ENCODE peak calls at places on chromosomes 7 and 10, in four cellular contexts. P is NB4, M is HCT116, F is heart left ventricle. Q is an unnamed sample.

GRCh38 chr10:127577376-127577775 is 28.3 kb downstream of the NPS start:
- DNase-seq in P (peak), M (no peak), F (no peak), Q (no peak)

GRCh38 chr7:50142421-50143113 is 49.5 kb upstream of the ZPBP start:
- DNase-seq in P (peak), M (peak), F (no peak), Q (peak)

GRCh38 chr10:19041176-19041575 is 7.4 kb upstream of the MALRD1 start:
- DNase-seq in P (no peak), M (no peak), F (no peak), Q (no peak)

GRCh38 chr7:155361363-155361680 is 63.6 kb downstream of the INSIG1 start:
- DNase-seq in P (peak), M (no peak), F (no peak), Q (no peak)

GRCh38 chr7:71239517-71239916 is 107.6 kb downstream of the GALNT17 start:
- DNase-seq in P (no peak), M (no peak), F (no peak), Q (no peak)

GRCh38 chr10:90871279-90871760 is 454 bp upstream of the RPP30 start:
- DNase-seq in P (peak), M (no peak), F (no peak), Q (no peak)

GRCh38 chr10:62560207-62560819 is 186.1 kb downstream of the ZNF365 start:
- DNase-seq in P (no peak), M (no peak), F (no peak), Q (no peak)

GRCh38 chr7:43520201-43520600 is 62.7 kb upstream of the STK17A start:
- DNase-seq in P (no peak), M (no peak), F (no peak), Q (no peak)

GRCh38 chr10:5890519-5890878 is 456 bp downstream of the FBH1 start:
- DNase-seq in P (peak), M (no peak), F (no peak), Q (no peak)

GRCh38 chr7:156515911-156516790 is 124.4 kb upstream of the RNF32 start:
- DNase-seq in P (no peak), M (no peak), F (no peak), Q (no peak)

GRCh38 chr10:61992683-61993629 is 91.5 kb downstream of the ARID5B start:
- DNase-seq in P (peak), M (no peak), F (no peak), Q (no peak)

GRCh38 chr7:149625339-149625946 is 127.8 kb upstream of the ZNF746 start:
- DNase-seq in P (peak), M (peak), F (peak), Q (peak)

GRCh38 chr10:5940807-5941218 is 36.5 kb downstream of the IL15RA start:
- DNase-seq in P (no peak), M (no peak), F (no peak), Q (no peak)

GRCh38 chr7:55365103-55365679 is at the start of gene LANCL2:
- DNase-seq in P (no peak), M (no peak), F (no peak), Q (no peak)

GRCh38 chr7:27145884-27146401 is 1.6 kb downstream of the HOXA6 start:
- DNase-seq in P (no peak), M (no peak), F (peak), Q (no peak)

GRCh38 chr7:138875794-138876193 is 77.8 kb upstream of the ATP6V0A4 start:
- DNase-seq in P (peak), M (no peak), F (no peak), Q (peak)

GRCh38 chr10:89575037-89575436 is 39.6 kb upstream of the SLC16A12 start:
- DNase-seq in P (no peak), M (no peak), F (no peak), Q (no peak)

GRCh38 chr10:20494474-20494873 is 402.6 kb downstream of the NEBL start:
- DNase-seq in P (no peak), M (no peak), F (no peak), Q (no peak)

GRCh38 chr10:63700209-63700934 is 179.2 kb downstream of the REEP3 start:
- DNase-seq in P (peak), M (peak), F (no peak), Q (peak)

GRCh38 chr10:58643029-58643428 is 130.4 kb downstream of the BICC1 start:
- DNase-seq in P (no peak), M (no peak), F (no peak), Q (no peak)

GRCh38 chr7:44060948-44061644 is 4.3 kb downstream of the PGAM2 start:
- DNase-seq in P (no peak), M (no peak), F (peak), Q (no peak)

GRCh38 chr7:22723642-22724041 is 3.4 kb upstream of the IL6 start:
- DNase-seq in P (no peak), M (no peak), F (no peak), Q (no peak)

GRCh38 chr10:48249763-48250351 is 24.6 kb downstream of the FRMPD2 start:
- DNase-seq in P (no peak), M (no peak), F (no peak), Q (no peak)

GRCh38 chr7:112462236-112462635 is 12.0 kb downstream of the IFRD1 start:
- DNase-seq in P (peak), M (no peak), F (no peak), Q (no peak)

GRCh38 chr7:128347573-128348147 is 4.0 kb upstream of the RBM28 start:
- DNase-seq in P (peak), M (peak), F (peak), Q (no peak)

GRCh38 chr7:103336781-103337180 is 7.8 kb downstream of the DNAJC2 start:
- DNase-seq in P (peak), M (no peak), F (no peak), Q (no peak)
- TF ChIP-seq CTCF in P (no peak), M (no peak), F (no peak), Q (no peak)

DNA sequence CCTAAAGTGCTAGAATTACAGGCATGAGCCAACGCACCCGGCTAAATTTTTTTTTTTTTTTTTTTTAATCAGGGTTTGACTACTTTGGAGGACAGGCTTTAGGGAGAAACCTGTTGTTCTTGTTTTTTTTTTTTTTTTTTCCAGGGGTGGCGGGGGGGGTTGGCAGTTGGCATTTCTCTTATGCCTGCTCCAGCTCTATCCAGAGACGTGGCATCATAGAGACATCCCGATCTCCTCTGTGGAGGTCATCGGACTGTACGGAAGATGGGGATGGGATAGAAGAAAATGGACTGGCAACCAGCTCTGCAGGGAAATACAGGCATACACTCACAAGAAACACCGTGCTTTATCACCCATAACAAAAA is 130.8 kb downstream of the PRPF18 start:
- DNase-seq in P (no peak), M (no peak), F (no peak), Q (no peak)
- H3K4me3 ChIP-seq in P (peak), M (no peak), F (peak), Q (peak)

GRCh38 chr7:95536656-95537311 is 51.0 kb downstream of the ASB4 start:
- DNase-seq in P (no peak), M (no peak), F (no peak), Q (no peak)

GRCh38 chr7:95535647-95536046 is 49.9 kb downstream of the ASB4 start:
- DNase-seq in P (no peak), M (no peak), F (no peak), Q (no peak)

GRCh38 chr7:95531605-95532004 is 45.9 kb downstream of the ASB4 start:
- DNase-seq in P (no peak), M (no peak), F (no peak), Q (no peak)

GRCh38 chr7:95537483-95537882 is 51.7 kb downstream of the ASB4 start:
- DNase-seq in P (no peak), M (no peak), F (no peak), Q (no peak)

GRCh38 chr7:95534796-95535195 is 49.1 kb downstream of the ASB4 start:
- DNase-seq in P (no peak), M (no peak), F (no peak), Q (no peak)
- TF ChIP-seq CTCF in P (no peak), M (no peak), F (no peak), Q (no peak)

GRCh38 chr10:2928219-2928840 is 139.0 kb upstream of the PFKP start:
- DNase-seq in P (peak), M (peak), F (no peak), Q (peak)
- H3K4me3 ChIP-seq in P (no peak), M (peak), F (no peak), Q (no peak)

GRCh38 chr10:3812141-3812540 is 27.1 kb upstream of the KLF6 start:
- DNase-seq in P (no peak), M (no peak), F (no peak), Q (no peak)
- TF ChIP-seq CTCF in P (no peak), M (no peak), F (no peak), Q (no peak)

DNA sequence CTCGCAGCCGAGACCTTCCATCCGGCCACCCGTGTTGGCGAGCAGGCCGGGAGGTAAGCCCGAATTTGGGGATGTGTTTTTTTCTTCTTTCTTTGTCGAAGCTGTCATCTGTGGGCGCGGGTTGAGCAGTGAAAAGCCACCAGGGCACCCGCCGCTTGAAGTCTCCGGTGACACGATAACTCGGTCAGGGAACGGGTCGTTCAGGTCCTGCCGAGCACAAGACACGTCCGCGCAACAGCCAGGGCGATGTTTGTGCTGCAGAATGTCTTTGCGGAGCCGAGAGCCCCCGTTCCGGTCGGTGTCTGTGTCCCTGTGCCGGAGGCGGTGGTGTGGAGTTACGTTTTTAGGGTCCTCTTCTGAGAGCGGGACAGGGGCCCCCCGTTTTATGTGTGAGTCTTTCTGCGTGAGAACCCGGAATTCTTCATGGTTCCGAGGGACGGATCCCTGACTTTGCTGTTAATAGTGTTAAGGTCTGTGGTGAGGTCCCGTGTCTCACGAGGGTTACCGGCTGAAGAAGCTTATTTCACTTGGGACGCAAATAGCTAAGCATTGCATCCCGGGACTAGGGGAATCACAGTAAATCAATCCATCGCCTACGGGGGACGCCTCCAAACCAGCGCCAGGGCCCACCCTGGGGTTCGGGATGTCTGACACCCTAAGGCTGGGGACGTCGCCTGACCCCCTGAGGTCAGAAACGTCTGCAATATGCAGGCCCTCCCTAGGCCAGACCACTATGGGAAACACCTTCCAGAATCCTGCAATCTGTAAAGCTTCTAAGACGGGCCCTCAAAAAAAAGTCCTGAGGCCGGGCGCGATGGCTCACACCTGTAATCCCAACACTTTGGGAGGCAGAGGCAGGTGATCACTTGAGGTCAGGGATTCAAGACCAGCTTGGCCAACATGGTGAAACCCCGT is 99.5 kb downstream of the ELFN1 start:
- DNase-seq in P (no peak), M (no peak), F (no peak), Q (no peak)
- H3K4me3 ChIP-seq in P (no peak), M (no peak), F (no peak), Q (no peak)

Q was measured in HFF-Myc.